ENCODE peak calls at places on chromosomes 11 and 22, in six cellular contexts. I is A549, W is endothelial cell of umbilical vein, B is K562, X is HepG2, R is GM12878. F is an unnamed sample.

GRCh38 chr11:79439430-79439892 is 1.4 kb downstream of the TENM4 start:
- DNase-seq in X (no peak), I (no peak), R (no peak), W (no peak), B (no peak), F (no peak)

GRCh38 chr22:20624161-20624616 is 116.8 kb downstream of the MED15 start:
- DNase-seq in W (no peak), I (no peak), B (no peak), X (no peak), R (peak), F (no peak)

GRCh38 chr11:66388746-66389386 is 17.3 kb upstream of the SLC29A2 start:
- DNase-seq in B (peak), W (peak), I (peak), R (no peak), X (peak), F (peak)

GRCh38 chr22:42688241-42688913 is 32.3 kb downstream of the A4GALT start:
- DNase-seq in W (peak), R (no peak), B (peak), I (peak), X (peak), F (no peak)

GRCh38 chr11:1728931-1729691 is 21.3 kb downstream of the IFITM10 start:
- DNase-seq in W (no peak), I (no peak), X (no peak), R (no peak), B (peak), F (peak)

GRCh38 chr11:17601206-17602075 is 54.4 kb downstream of the OTOG start:
- DNase-seq in W (no peak), X (no peak), I (no peak), R (no peak), B (peak), F (no peak)

GRCh38 chr11:110490886-110491285 is 61.1 kb downstream of the FDX1 start:
- DNase-seq in X (no peak), I (no peak), R (no peak), B (peak), W (no peak), F (peak)

GRCh38 chr11:73359341-73359740 is 16.9 kb upstream of the RELT start:
- DNase-seq in B (no peak), R (no peak), W (no peak), X (no peak), I (no peak), F (no peak)

DNA sequence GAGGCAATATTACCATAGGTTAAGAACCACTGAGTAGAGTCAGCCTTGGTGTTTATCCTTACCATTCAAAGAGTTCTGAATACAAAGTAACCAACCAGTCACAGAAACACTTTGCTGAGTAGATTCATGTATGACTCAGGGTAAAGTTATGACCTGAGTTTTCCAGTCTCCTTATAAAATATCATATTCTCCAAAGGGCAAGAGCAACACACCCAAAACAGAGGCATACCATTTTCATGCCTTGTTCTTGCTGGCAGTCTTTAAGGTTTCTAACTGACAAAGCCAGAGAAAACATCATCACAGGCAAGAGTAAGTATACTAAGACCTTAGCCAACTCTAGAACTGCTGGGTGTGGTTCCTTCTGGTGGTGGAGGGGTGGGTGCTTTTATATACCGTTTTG is 3.2 kb downstream of the ATL3 start:
- DNase-seq in X (no peak), B (no peak), I (peak), W (peak), R (no peak), F (no peak)
- TF ChIP-seq MYC in X (no peak), B (no peak), I (no peak), W (no peak), R (no peak), F (no peak)

GRCh38 chr22:26737262-26737661 is 79.9 kb downstream of the MIAT start:
- DNase-seq in I (no peak), X (no peak), W (no peak), B (no peak), R (no peak), F (no peak)

GRCh38 chr22:26732284-26732683 is 74.9 kb downstream of the MIAT start:
- DNase-seq in R (no peak), W (no peak), I (no peak), B (no peak), X (no peak), F (no peak)

GRCh38 chr22:26735019-26735409 is 77.6 kb downstream of the MIAT start:
- DNase-seq in R (no peak), I (no peak), W (no peak), B (no peak), X (no peak), F (no peak)

GRCh38 chr22:26740253-26740652 is 82.9 kb downstream of the MIAT start:
- DNase-seq in X (no peak), W (peak), B (no peak), I (no peak), R (no peak), F (peak)

GRCh38 chr22:26734339-26735018 is 77.1 kb downstream of the MIAT start:
- DNase-seq in R (no peak), X (no peak), B (no peak), I (no peak), W (peak), F (no peak)
- TF ChIP-seq MYC in R (no peak), X (no peak), B (no peak), I (no peak), W (no peak), F (no peak)

DNA sequence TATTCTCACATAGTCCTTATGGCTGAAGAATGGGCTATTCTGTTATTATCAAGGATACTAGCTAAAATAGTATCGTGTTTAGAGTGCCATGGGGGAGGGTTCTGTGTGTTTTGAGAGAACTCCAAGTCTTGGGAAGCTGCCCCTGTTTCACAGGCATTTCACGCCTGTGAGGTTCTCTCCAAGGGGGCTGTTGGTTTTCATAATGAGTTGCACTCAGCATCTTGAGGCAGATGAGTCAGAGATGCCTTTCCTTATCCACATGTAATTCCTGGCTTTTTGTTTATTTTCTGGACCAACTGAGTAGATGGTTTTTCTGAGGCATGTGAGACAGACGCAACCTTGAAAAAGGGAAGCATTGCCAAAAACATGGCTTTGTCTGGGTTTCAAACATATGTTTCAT is 203.7 kb downstream of the ARHGAP42 start:
- DNase-seq in X (no peak), R (no peak), B (no peak), W (no peak), I (no peak), F (no peak)
- TF ChIP-seq MYC in X (no peak), R (no peak), B (no peak), W (no peak), I (no peak), F (no peak)

DNA sequence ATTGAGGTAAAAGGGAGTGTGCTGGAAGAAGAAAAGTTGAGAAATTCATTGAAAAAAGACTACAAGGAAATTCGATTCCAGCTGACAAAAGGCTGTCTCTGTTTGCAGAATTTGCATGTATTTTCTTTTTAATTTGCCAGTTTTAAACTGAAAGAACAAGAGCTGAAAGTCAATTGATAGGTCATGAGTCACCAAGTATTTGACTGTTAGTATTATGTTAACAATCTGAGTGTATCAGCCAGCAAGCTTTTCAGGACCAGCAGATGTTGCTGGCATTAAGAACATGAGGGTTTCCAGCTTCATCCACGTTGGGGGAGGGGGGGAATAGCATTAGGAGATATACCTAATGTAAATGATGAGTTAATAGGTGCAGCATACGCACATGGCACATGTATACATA is 726.7 kb downstream of the METTL15 start:
- DNase-seq in X (no peak), I (peak), R (no peak), W (peak), B (no peak), F (no peak)
- TF ChIP-seq MYC in X (no peak), I (no peak), R (no peak), W (no peak), B (no peak), F (no peak)

F was measured in NB4.